ENCODE peak calls at places on chromosome 1, in nine cellular contexts. D, T, V, O, X, I, C, Q and J are unnamed samples.

GRCh38 chr1:14494931-14495330 is 103.6 kb upstream of the KAZN start:
- DNase-seq in D (no peak), T (no peak), V (no peak), O (no peak), X (no peak), I (no peak), C (no peak), Q (no peak), J (no peak)

GRCh38 chr1:208254376-208254775 is 10.2 kb upstream of the PLXNA2 start:
- DNase-seq in D (no peak), T (no peak), V (no peak), O (no peak), X (no peak), I (no peak), C (no peak), Q (no peak), J (no peak)

GRCh38 chr1:74971982-74972381 is 162.2 kb upstream of the LHX8 start:
- DNase-seq in D (no peak), T (no peak), V (no peak), O (no peak), X (no peak), I (no peak), C (no peak), Q (no peak), J (no peak)

GRCh38 chr1:220874201-220874655 is 5.0 kb upstream of the HLX start:
- DNase-seq in D (no peak), T (peak), V (peak), O (peak), X (no peak), I (peak), C (peak), Q (no peak), J (no peak)

GRCh38 chr1:20847619-20848080 is 60.5 kb upstream of the HP1BP3 start:
- DNase-seq in D (no peak), T (no peak), V (peak), O (no peak), X (no peak), I (no peak), C (peak), Q (no peak), J (no peak)

GRCh38 chr1:211511947-211512346 is 20.0 kb upstream of the RD3 start:
- DNase-seq in D (peak), T (no peak), V (no peak), O (no peak), X (no peak), I (no peak), C (peak), Q (no peak), J (no peak)

GRCh38 chr1:24501371-24502167 is 1.1 kb upstream of the RCAN3 start:
- DNase-seq in D (peak), T (no peak), V (peak), O (peak), X (no peak), I (no peak), C (no peak), Q (peak), J (no peak)

GRCh38 chr1:239987103-239987745 is 104.5 kb upstream of the FMN2 start:
- DNase-seq in D (peak), T (no peak), V (no peak), O (peak), X (no peak), I (no peak), C (peak), Q (no peak), J (no peak)

GRCh38 chr1:6245086-6245868 is 1.3 kb downstream of the HES3 start:
- DNase-seq in D (peak), T (peak), V (peak), O (peak), X (peak), I (peak), C (peak), Q (peak), J (peak)

GRCh38 chr1:67582625-67583461 is 102.2 kb upstream of the GADD45A start:
- DNase-seq in D (no peak), T (no peak), V (no peak), O (no peak), X (no peak), I (no peak), C (no peak), Q (no peak), J (no peak)

GRCh38 chr1:242890211-242890741 is 364.8 kb downstream of the CEP170 start:
- DNase-seq in D (peak), T (no peak), V (no peak), O (no peak), X (no peak), I (peak), C (no peak), Q (no peak), J (no peak)

GRCh38 chr1:54335396-54336056 is 70.7 kb downstream of the SSBP3 start:
- DNase-seq in D (peak), T (no peak), V (no peak), O (peak), X (peak), I (peak), C (peak), Q (no peak), J (no peak)

GRCh38 chr1:154154534-154155181 is at the start of gene NUP210L:
- DNase-seq in D (no peak), T (peak), V (no peak), O (peak), X (peak), I (peak), C (peak), Q (no peak), J (no peak)

GRCh38 chr1:27563407-27564263 is 40.3 kb downstream of the AHDC1 start:
- DNase-seq in D (no peak), T (peak), V (peak), O (peak), X (peak), I (peak), C (peak), Q (no peak), J (no peak)

GRCh38 chr1:191320062-191320461 is 838.2 kb upstream of the RGS18 start:
- DNase-seq in D (no peak), T (no peak), V (no peak), O (no peak), X (no peak), I (no peak), C (peak), Q (no peak), J (no peak)

GRCh38 chr1:187566371-187566770 is 737.6 kb downstream of the PLA2G4A start:
- DNase-seq in D (peak), T (no peak), V (no peak), O (no peak), X (no peak), I (no peak), C (peak), Q (no peak), J (no peak)

GRCh38 chr1:98940680-98941079 is 64.0 kb downstream of the PLPPR5 start:
- DNase-seq in D (peak), T (no peak), V (no peak), O (no peak), X (no peak), I (no peak), C (peak), Q (no peak), J (no peak)

GRCh38 chr1:169704797-169705196 is 6.6 kb downstream of the SELL start:
- DNase-seq in D (no peak), T (no peak), V (no peak), O (no peak), X (no peak), I (no peak), C (no peak), Q (no peak), J (no peak)

GRCh38 chr1:40032240-40032891 is 8.2 kb upstream of the CAP1 start:
- DNase-seq in D (peak), T (no peak), V (peak), O (peak), X (peak), I (no peak), C (peak), Q (peak), J (peak)

GRCh38 chr1:41401899-41402298 is 40.7 kb downstream of the FOXO6 start:
- DNase-seq in D (no peak), T (no peak), V (no peak), O (no peak), X (no peak), I (no peak), C (no peak), Q (no peak), J (no peak)

GRCh38 chr1:79004916-79005315 is 1.6 kb downstream of the ADGRL4 start:
- DNase-seq in D (no peak), T (no peak), V (no peak), O (no peak), X (no peak), I (no peak), C (peak), Q (no peak), J (no peak)

GRCh38 chr1:87334351-87335174 is 5.9 kb downstream of the LMO4 start:
- DNase-seq in D (peak), T (no peak), V (no peak), O (peak), X (no peak), I (peak), C (peak), Q (no peak), J (no peak)

GRCh38 chr1:87336623-87337067 is 8.0 kb downstream of the LMO4 start:
- DNase-seq in D (peak), T (no peak), V (no peak), O (no peak), X (no peak), I (no peak), C (peak), Q (no peak), J (no peak)

GRCh38 chr1:87337606-87338005 is 8.9 kb downstream of the LMO4 start:
- DNase-seq in D (no peak), T (no peak), V (no peak), O (no peak), X (no peak), I (no peak), C (no peak), Q (no peak), J (no peak)

GRCh38 chr1:87333692-87334347 is 5.1 kb downstream of the LMO4 start:
- DNase-seq in D (peak), T (no peak), V (no peak), O (no peak), X (no peak), I (no peak), C (peak), Q (no peak), J (no peak)

GRCh38 chr1:87335175-87335992 is 6.7 kb downstream of the LMO4 start:
- DNase-seq in D (peak), T (peak), V (peak), O (peak), X (peak), I (peak), C (peak), Q (peak), J (peak)
- H3K27ac ChIP-seq in D (peak), T (peak), V (peak), O (peak), X (no peak), I (peak), C (peak), Q (peak), J (peak)

DNA sequence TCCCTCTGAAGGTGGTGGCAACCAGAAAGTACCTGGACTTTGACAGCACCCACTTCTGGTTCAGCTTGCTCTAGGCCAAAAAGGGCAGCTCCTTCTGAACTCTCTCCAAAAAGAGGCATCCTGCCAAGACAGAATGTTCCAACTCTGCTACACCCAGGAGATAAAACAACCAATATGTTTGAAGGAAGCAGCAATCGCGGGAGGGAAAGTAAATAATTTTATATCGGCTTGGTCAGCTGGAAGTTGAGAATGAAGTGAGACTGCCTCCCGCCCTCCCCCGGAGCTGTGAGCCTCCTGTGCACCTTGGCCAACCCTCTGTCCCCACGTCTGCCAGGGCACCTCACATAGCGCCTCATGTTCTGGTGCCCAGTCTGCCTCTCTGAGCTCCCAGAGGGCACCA is 130.3 kb upstream of the ATP1A1 start:
- DNase-seq in D (no peak), T (no peak), V (no peak), O (peak), X (no peak), I (no peak), C (no peak), Q (no peak), J (no peak)
- H3K27ac ChIP-seq in D (no peak), T (no peak), V (no peak), O (peak), X (no peak), I (no peak), C (no peak), Q (no peak), J (no peak)

GRCh38 chr1:3775498-3776230 is 3.1 kb downstream of the SMIM1 start:
- DNase-seq in D (peak), T (peak), V (peak), O (peak), X (no peak), I (peak), C (peak), Q (peak), J (peak)

GRCh38 chr1:3772715-3773571 is at the start of gene SMIM1:
- DNase-seq in D (no peak), T (peak), V (no peak), O (no peak), X (peak), I (no peak), C (no peak), Q (peak), J (no peak)

GRCh38 chr1:3773572-3774502 is 1.3 kb downstream of the SMIM1 start:
- DNase-seq in D (no peak), T (peak), V (no peak), O (no peak), X (no peak), I (no peak), C (no peak), Q (no peak), J (no peak)

GRCh38 chr1:3775248-3775497 is 2.6 kb downstream of the SMIM1 start:
- DNase-seq in D (no peak), T (no peak), V (no peak), O (no peak), X (peak), I (no peak), C (no peak), Q (no peak), J (no peak)

DNA sequence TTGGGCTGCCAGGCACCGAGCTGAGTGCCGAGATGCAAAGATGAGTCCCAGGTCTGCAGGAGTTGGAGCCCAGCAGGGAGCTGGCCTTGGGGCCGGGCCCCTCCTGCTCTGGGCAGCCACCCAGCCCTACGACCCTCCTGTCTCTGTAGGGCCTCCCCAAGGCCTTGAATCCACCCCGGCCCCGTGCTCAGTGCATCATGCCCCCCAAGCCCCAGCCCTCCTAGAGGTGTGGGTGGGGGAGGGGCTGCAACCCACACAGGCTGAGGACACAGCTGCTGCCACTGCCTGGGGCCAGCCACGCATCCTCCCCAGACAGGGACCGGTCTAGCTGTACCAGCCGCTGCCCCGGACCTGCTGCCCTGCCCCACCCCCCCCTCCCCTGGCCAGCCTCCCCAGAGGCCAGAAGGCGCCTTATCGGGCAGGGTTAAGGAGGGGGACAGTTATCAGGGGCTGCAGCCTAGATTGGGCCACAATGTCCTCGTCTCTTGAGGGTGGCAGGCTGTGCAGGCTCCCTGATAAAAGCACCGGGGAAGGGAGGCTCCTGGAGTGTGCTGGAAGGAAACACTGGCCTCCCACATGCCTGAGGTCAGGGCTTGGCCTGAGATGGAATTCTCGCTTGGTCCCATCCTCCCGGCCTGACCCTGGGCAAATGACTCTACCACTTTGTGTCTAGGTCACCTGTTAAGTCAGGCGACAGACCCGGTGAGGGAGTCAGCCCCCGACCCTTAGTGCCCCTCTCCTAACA is 2.1 kb downstream of the SMIM1 start:
- DNase-seq in D (no peak), T (peak), V (no peak), O (no peak), X (no peak), I (no peak), C (no peak), Q (no peak), J (peak)
- H3K27ac ChIP-seq in D (no peak), T (no peak), V (no peak), O (no peak), X (no peak), I (no peak), C (no peak), Q (no peak), J (peak)

DNA sequence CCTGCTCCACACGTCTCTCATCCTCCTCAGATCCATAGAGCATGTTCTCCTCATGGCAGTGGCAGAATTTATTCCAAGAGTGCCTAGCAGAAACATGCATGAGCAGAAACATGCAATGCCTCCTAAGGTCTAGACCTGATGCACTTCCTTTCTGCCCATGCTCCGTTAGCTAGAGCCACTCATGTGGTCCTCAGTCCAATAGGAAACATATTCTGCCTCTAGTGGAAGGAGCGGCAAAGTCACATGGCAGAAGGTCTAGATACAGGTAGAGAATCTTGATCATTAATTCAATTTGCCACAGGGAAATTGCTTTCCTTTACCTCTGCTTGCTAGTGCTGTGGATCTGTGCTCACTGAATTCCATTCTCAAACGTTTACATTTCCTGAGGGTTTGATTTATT is 130.4 kb downstream of the KIF26B start:
- DNase-seq in D (no peak), T (no peak), V (no peak), O (no peak), X (no peak), I (no peak), C (no peak), Q (no peak), J (no peak)
- H3K27ac ChIP-seq in D (no peak), T (no peak), V (no peak), O (no peak), X (no peak), I (no peak), C (no peak), Q (no peak), J (no peak)